ENCODE peak calls at places on chromosomes 1 and 21, in four cellular contexts. One of them, this sample, is unnamed.

GRCh38 chr1:36093226-36093625 is 4.5 kb downstream of the ADPRS start:
- DNase-seq in H1: no peak
- DNase-seq in spleen: peak; percentile 47
- DNase-seq in testis: no peak
- DNase-seq in this sample: no peak

GRCh38 chr1:163241716-163242115 is 39.0 kb upstream of the RGS5 start:
- DNase-seq in spleen: no peak
- DNase-seq in H1: no peak
- DNase-seq in testis: no peak
- DNase-seq in this sample: no peak

GRCh38 chr1:111505641-111506119 is 2.2 kb upstream of the ADORA3 start:
- DNase-seq in spleen: peak; percentile 85
- DNase-seq in H1: no peak
- DNase-seq in testis: no peak
- DNase-seq in this sample: no peak

GRCh38 chr21:44895859-44896258 is 22.4 kb upstream of the PTTG1IP start:
- DNase-seq in spleen: peak; percentile 70
- DNase-seq in testis: no peak
- DNase-seq in H1: no peak
- DNase-seq in this sample: no peak

GRCh38 chr1:19070891-19071621 is 114.6 kb upstream of the IFFO2 start:
- DNase-seq in testis: no peak
- DNase-seq in H1: no peak
- DNase-seq in spleen: no peak
- DNase-seq in this sample: no peak

GRCh38 chr1:88302843-88303486 is 381.1 kb upstream of the PKN2 start:
- DNase-seq in spleen: no peak
- DNase-seq in H1: peak; percentile 3
- DNase-seq in testis: peak; percentile 39
- DNase-seq in this sample: no peak

GRCh38 chr21:45496968-45497845 is 45.0 kb downstream of the SLC19A1 start:
- DNase-seq in spleen: peak; percentile 80
- DNase-seq in H1: no peak
- DNase-seq in testis: peak; percentile 36
- DNase-seq in this sample: no peak

GRCh38 chr1:150810958-150811676 is 3.1 kb upstream of the CTSK start:
- DNase-seq in spleen: no peak
- DNase-seq in H1: no peak
- DNase-seq in testis: no peak
- DNase-seq in this sample: no peak

GRCh38 chr1:206808615-206809014 is 36.3 kb upstream of the IL10 start:
- DNase-seq in spleen: no peak
- DNase-seq in testis: peak; percentile 46
- DNase-seq in H1: no peak
- DNase-seq in this sample: no peak

GRCh38 chr1:189269011-189269410 is 1208.7 kb downstream of the BRINP3 start:
- DNase-seq in spleen: no peak
- DNase-seq in H1: no peak
- DNase-seq in testis: no peak
- DNase-seq in this sample: no peak

GRCh38 chr1:220563564-220563963 is 35.6 kb downstream of the MARK1 start:
- DNase-seq in H1: no peak
- DNase-seq in spleen: no peak
- DNase-seq in testis: no peak
- DNase-seq in this sample: no peak

GRCh38 chr1:112513112-112513870 is 4.5 kb downstream of the WNT2B start:
- DNase-seq in spleen: no peak
- DNase-seq in H1: no peak
- DNase-seq in testis: peak; percentile 48
- DNase-seq in this sample: no peak

GRCh38 chr1:7490576-7490975 is 280.5 kb upstream of the VAMP3 start:
- DNase-seq in spleen: no peak
- DNase-seq in H1: no peak
- DNase-seq in testis: no peak
- DNase-seq in this sample: no peak

GRCh38 chr1:206513312-206514111 is 6.2 kb downstream of the RASSF5 start:
- DNase-seq in spleen: peak; percentile 57
- DNase-seq in H1: no peak
- DNase-seq in testis: peak; percentile 72
- DNase-seq in this sample: peak; percentile 93

GRCh38 chr1:155006601-155007101 is 4.0 kb downstream of the ZBTB7B start:
- DNase-seq in testis: peak; percentile 39
- DNase-seq in spleen: peak; percentile 79
- DNase-seq in H1: no peak
- DNase-seq in this sample: no peak

GRCh38 chr1:6785721-6786505 is 659 bp downstream of the CAMTA1 start:
- DNase-seq in H1: peak; percentile 17
- DNase-seq in testis: peak; percentile 34
- DNase-seq in spleen: peak; percentile 91
- DNase-seq in this sample: no peak

GRCh38 chr1:222798111-222798510 is 16.7 kb upstream of the DISP1 start:
- DNase-seq in H1: no peak
- DNase-seq in spleen: no peak
- DNase-seq in testis: no peak
- DNase-seq in this sample: no peak

GRCh38 chr1:119141020-119141424 is 569 bp upstream of the WARS2 start:
- DNase-seq in testis: peak; percentile 22
- DNase-seq in H1: no peak
- DNase-seq in spleen: peak; percentile 85
- DNase-seq in this sample: no peak

GRCh38 chr1:218498061-218498938 is 153.2 kb downstream of the TGFB2 start:
- DNase-seq in H1: no peak
- DNase-seq in testis: no peak
- DNase-seq in spleen: no peak
- DNase-seq in this sample: no peak

GRCh38 chr1:10745886-10746455 is 50.5 kb downstream of the CASZ1 start:
- DNase-seq in H1: no peak
- DNase-seq in testis: no peak
- DNase-seq in spleen: no peak
- DNase-seq in this sample: no peak

GRCh38 chr1:185719021-185719420 is 15.2 kb upstream of the HMCN1 start:
- DNase-seq in H1: no peak
- DNase-seq in testis: peak; percentile 26
- DNase-seq in spleen: no peak
- DNase-seq in this sample: no peak

GRCh38 chr1:178126261-178126660 is 32.4 kb downstream of the RASAL2 start:
- DNase-seq in spleen: no peak
- DNase-seq in testis: no peak
- DNase-seq in H1: no peak
- DNase-seq in this sample: no peak

GRCh38 chr1:214228976-214229375 is 52.0 kb upstream of the SMYD2 start:
- DNase-seq in testis: peak; percentile 20
- DNase-seq in H1: no peak
- DNase-seq in spleen: no peak
- DNase-seq in this sample: no peak

GRCh38 chr21:45282283-45283018 is 5.2 kb downstream of the POFUT2 start:
- DNase-seq in H1: no peak
- DNase-seq in spleen: peak; percentile 46
- DNase-seq in testis: peak; percentile 9
- DNase-seq in this sample: no peak

GRCh38 chr1:58783090-58783992 is 506 bp downstream of the JUN start:
- DNase-seq in H1: no peak
- DNase-seq in testis: peak; percentile 51
- DNase-seq in spleen: peak; percentile 94
- DNase-seq in this sample: peak; percentile 90

GRCh38 chr1:58779837-58780585 is 3.8 kb downstream of the JUN start:
- DNase-seq in spleen: no peak
- DNase-seq in testis: no peak
- DNase-seq in H1: no peak
- DNase-seq in this sample: no peak

GRCh38 chr1:58782308-58783089 is 1.3 kb downstream of the JUN start:
- DNase-seq in H1: no peak
- DNase-seq in testis: peak; percentile 41
- DNase-seq in spleen: peak; percentile 95
- DNase-seq in this sample: no peak

GRCh38 chr1:58780586-58781452 is 3.0 kb downstream of the JUN start:
- DNase-seq in testis: no peak
- DNase-seq in spleen: no peak
- DNase-seq in H1: no peak
- DNase-seq in this sample: no peak

GRCh38 chr1:58781541-58782307 is 2.1 kb downstream of the JUN start:
- DNase-seq in H1: no peak
- DNase-seq in spleen: peak; percentile 89
- DNase-seq in testis: peak; percentile 72
- DNase-seq in this sample: no peak
- TF ChIP-seq POLR2A in H1: peak; percentile 16
- TF ChIP-seq POLR2A in spleen: peak; percentile 11
- TF ChIP-seq POLR2A in testis: no peak
- TF ChIP-seq POLR2A in this sample: peak; percentile 3

DNA sequence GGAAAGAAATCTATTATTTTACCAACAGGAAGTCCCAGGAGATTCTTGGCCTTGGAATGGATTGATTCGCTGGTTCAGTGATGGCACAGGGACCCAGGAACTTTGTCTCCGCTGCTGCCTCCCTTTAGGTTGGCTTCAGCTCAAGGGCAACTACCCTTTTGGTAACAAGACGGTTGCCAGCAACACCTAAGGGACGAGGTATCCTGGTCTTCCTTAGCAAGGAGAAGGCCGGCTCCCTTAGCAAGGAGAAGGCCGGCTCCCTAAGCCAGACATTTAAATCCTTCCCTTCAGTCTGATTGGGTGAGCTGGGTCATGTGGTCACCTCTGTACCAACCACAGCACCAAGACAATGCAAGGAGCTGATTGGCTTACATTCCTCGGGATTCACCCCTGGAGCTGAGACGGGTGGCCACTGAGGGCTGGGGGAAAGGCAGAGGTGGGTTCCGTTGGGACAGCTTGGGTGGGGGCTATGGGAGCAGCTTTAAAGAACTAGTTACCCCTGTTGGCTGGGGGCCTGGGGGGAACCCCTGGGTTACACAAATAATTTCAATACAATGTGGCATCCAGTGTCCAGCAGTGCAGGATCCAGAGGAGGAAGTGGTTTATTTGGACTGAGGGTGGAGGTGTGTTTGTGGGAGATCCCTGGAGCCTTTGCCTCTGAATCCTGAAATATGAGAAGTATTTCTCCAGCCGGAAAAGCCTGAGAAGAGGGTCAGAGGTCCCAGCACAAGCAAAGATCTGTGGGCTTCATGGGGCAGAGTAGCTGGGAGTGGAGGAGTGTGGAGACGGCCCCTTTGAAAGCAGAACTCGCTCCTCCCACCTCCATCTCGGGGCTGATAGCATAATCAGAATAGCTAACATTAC is 20.7 kb upstream of the CLIC4 start:
- DNase-seq in spleen: no peak
- DNase-seq in H1: no peak
- DNase-seq in testis: peak; percentile 72
- DNase-seq in this sample: no peak
- H3K27ac ChIP-seq in spleen: peak overlapping the region; percentile 13
- H3K27ac ChIP-seq in H1: peak overlapping the region; percentile 39
- H3K27ac ChIP-seq in testis: peak overlapping the region; percentile 66
- H3K27ac ChIP-seq in this sample: peak overlapping the region; percentile 30

GRCh38 chr1:21926065-21926464 is 11.0 kb downstream of the HSPG2 start:
- DNase-seq in spleen: no peak
- DNase-seq in testis: no peak
- DNase-seq in H1: no peak
- DNase-seq in this sample: no peak

GRCh38 chr1:21929951-21930615 is 7.0 kb downstream of the HSPG2 start:
- DNase-seq in H1: no peak
- DNase-seq in spleen: no peak
- DNase-seq in testis: peak; percentile 43
- DNase-seq in this sample: no peak

GRCh38 chr1:21926814-21927530 is 10.1 kb downstream of the HSPG2 start:
- DNase-seq in H1: no peak
- DNase-seq in testis: no peak
- DNase-seq in spleen: no peak
- DNase-seq in this sample: no peak

GRCh38 chr1:21925334-21925940 is 11.7 kb downstream of the HSPG2 start:
- DNase-seq in spleen: no peak
- DNase-seq in testis: no peak
- DNase-seq in H1: no peak
- DNase-seq in this sample: no peak

DNA sequence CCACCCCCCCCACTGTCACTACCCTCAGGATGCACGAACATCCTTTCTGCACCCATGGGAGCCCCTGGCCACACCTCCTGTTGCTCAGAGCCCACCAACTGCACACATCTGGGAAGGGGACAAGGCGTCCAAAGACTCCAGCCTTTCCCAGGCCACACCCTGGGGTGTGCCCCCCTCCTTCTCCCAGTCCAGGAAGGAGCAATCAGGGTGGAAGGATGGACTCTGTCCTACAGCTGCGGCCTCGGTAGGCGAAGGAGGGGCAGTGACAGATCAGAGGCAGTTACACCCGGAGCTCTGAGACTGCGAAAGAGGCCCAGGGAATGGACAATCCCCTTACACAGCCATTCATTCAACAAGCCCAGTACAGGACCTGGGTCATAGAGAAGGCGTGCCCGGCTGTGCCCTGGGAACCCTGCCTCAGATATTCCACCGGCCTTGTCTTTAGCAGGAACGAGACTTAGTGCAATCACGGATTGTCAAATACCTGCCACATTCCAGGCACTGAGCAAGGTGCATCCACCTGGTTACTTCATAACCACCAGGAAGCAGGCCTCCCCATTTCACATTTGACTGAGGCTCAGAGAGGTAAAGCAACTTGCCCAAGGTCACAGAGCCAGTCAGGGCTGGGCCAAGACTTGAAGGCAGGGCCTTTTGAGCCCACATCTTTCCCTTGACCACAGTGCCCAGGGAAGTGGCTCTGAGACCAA is 9.4 kb downstream of the HSPG2 start:
- DNase-seq in H1: no peak
- DNase-seq in spleen: no peak
- DNase-seq in testis: peak; percentile 36
- DNase-seq in this sample: no peak
- H3K4me1 ChIP-seq in H1: peaks cover 2% of the 10 kb centered on the region
- H3K4me1 ChIP-seq in spleen: peaks cover 90% of the 10 kb centered on the region
- H3K4me1 ChIP-seq in testis: peaks cover 36% of the 10 kb centered on the region
- H3K4me1 ChIP-seq in this sample: peaks cover 93% of the 10 kb centered on the region

GRCh38 chr1:32072622-32073386 is at the start of gene TMEM39B:
- DNase-seq in spleen: peak; percentile 100
- DNase-seq in H1: peak; percentile 97
- DNase-seq in testis: peak; percentile 98
- DNase-seq in this sample: no peak
- TF ChIP-seq POLR2A in spleen: no peak
- TF ChIP-seq POLR2A in H1: peak; percentile 60
- TF ChIP-seq POLR2A in testis: no peak
- TF ChIP-seq POLR2A in this sample: peak; percentile 15

DNA sequence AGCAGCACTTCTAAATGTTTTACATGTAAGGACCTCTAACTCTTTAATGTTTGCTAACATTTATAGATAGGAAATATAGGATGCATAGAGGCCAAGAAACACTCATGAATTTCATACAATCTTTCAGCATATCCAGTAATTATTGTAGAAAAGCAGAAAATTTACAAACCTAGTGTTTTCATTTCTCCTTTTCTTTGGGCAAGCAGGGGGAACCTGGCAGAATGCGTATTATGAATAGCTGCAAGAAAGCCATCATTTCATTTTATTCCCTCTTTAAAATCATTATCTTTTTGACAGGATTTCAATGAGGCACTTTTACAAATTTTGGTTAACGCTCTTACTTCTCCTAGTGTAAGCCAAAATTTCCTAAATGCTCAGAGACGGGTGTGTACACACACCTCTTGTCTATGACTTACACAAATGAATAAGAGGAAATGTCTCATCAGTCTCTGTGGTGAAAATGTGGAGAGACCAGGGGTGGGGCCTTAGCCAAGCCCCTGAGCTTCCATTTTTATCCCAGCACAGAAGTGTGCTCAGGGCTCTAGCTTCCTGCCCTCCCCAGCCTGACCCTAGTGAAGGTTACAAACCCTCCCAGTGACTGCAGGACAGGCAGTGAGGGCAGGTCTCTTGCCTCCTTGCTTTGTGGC is 91.6 kb downstream of the LRRC8C start:
- DNase-seq in H1: no peak
- DNase-seq in testis: no peak
- DNase-seq in spleen: peak; percentile 72
- DNase-seq in this sample: no peak
- H3K27ac ChIP-seq in H1: no peak overlapping the region
- H3K27ac ChIP-seq in testis: peak overlapping the region; percentile 8
- H3K27ac ChIP-seq in spleen: peak overlapping the region; percentile 35
- H3K27ac ChIP-seq in this sample: peak overlapping the region; percentile 20